ENCODE peak calls at places on chromosomes 4 and X, in four cellular contexts. D, W, V and N are unnamed samples.

GRCh38 chr4:168724960-168725359 is 228.1 kb downstream of the PALLD start:
- DNase-seq in D (peak), W (no peak), V (peak), N (no peak)

GRCh38 chr4:38565271-38566199 is 98.5 kb upstream of the KLF3 start:
- DNase-seq in W (no peak), V (no peak), D (no peak), N (no peak)

GRCh38 chrX:136542281-136542680 is 10.3 kb downstream of the VGLL1 start:
- DNase-seq in V (no peak), W (no peak), D (no peak), N (no peak)

GRCh38 chrX:41406211-41406610 is 40.9 kb upstream of the NYX start:
- DNase-seq in W (no peak), V (no peak), D (no peak), N (no peak)

GRCh38 chrX:15343075-15343476 is 7.8 kb upstream of the PIGA start:
- DNase-seq in W (no peak), V (no peak), D (no peak), N (no peak)

GRCh38 chrX:56550667-56551066 is 12.8 kb upstream of the UBQLN2 start:
- DNase-seq in D (no peak), W (no peak), V (no peak), N (no peak)

GRCh38 chrX:25025615-25026014 is 9.8 kb upstream of the ARX start:
- DNase-seq in D (no peak), V (no peak), W (no peak), N (no peak)

GRCh38 chrX:39855748-39856129 is 242.0 kb downstream of the BCOR start:
- DNase-seq in W (no peak), D (no peak), V (peak), N (peak)

GRCh38 chr4:181592221-181592745 is 650.9 kb upstream of the TENM3 start:
- DNase-seq in W (no peak), V (no peak), D (no peak), N (no peak)

GRCh38 chr4:110091426-110091825 is 107.0 kb downstream of the ELOVL6 start:
- DNase-seq in V (no peak), W (no peak), D (no peak), N (no peak)

GRCh38 chr4:1512738-1513660 is 106.8 kb upstream of the NKX1-1 start:
- DNase-seq in V (peak), W (peak), D (peak), N (peak)

GRCh38 chrX:69125094-69125493 is 40.2 kb downstream of the PJA1 start:
- DNase-seq in V (no peak), W (no peak), D (no peak), N (no peak)

GRCh38 chrX:41412261-41413167 is 34.6 kb upstream of the NYX start:
- DNase-seq in V (peak), D (no peak), W (no peak), N (no peak)

GRCh38 chr4:153758688-153759406 is 977 bp downstream of the RNF175 start:
- DNase-seq in W (no peak), D (no peak), V (peak), N (no peak)

GRCh38 chr4:111641813-111642579 is 503.3 kb upstream of the FAM241A start:
- DNase-seq in V (peak), W (no peak), D (peak), N (no peak)

GRCh38 chrX:38313190-38313589 is 14.1 kb downstream of the RPGR start:
- DNase-seq in W (no peak), D (no peak), V (no peak), N (no peak)

GRCh38 chrX:128781506-128781905 is 729.3 kb upstream of the ACTRT1 start:
- DNase-seq in D (peak), V (peak), W (no peak), N (no peak)

GRCh38 chr4:123505457-123506310 is 109.1 kb downstream of the SPRY1 start:
- DNase-seq in V (peak), D (peak), W (peak), N (no peak)

GRCh38 chr4:41957634-41958033 is 22.4 kb downstream of the TMEM33 start:
- DNase-seq in V (peak), W (no peak), D (peak), N (no peak)

GRCh38 chr4:137083571-137083970 is 448.7 kb downstream of the PCDH18 start:
- DNase-seq in D (no peak), V (no peak), W (no peak), N (no peak)

GRCh38 chrX:32408389-32408788 is 803.0 kb downstream of the DMD start:
- DNase-seq in D (no peak), W (no peak), V (peak), N (no peak)

GRCh38 chr4:165635261-165635838 is 237.7 kb upstream of the TLL1 start:
- DNase-seq in D (peak), V (no peak), W (no peak), N (no peak)

GRCh38 chr4:28744066-28744465 is 1883.4 kb downstream of the STIM2 start:
- DNase-seq in D (no peak), W (no peak), V (no peak), N (no peak)

GRCh38 chr4:8598391-8599090 is 6.0 kb downstream of the CPZ start:
- DNase-seq in D (no peak), V (no peak), W (no peak), N (no peak)
- H3K27ac ChIP-seq in D (no peak), V (no peak), W (no peak), N (no peak)

GRCh38 chr4:80252953-80253352 is 13.5 kb upstream of the FGF5 start:
- DNase-seq in D (no peak), W (no peak), V (no peak), N (no peak)
- H3K27ac ChIP-seq in D (no peak), W (no peak), V (no peak), N (no peak)

GRCh38 chr4:40441415-40441814 is 106.3 kb downstream of the CHRNA9 start:
- DNase-seq in D (no peak), W (no peak), V (no peak), N (no peak)

GRCh38 chr4:40439519-40439918 is 104.4 kb downstream of the CHRNA9 start:
- DNase-seq in D (no peak), V (no peak), W (no peak), N (no peak)

GRCh38 chr4:40434126-40434692 is 99.1 kb downstream of the CHRNA9 start:
- DNase-seq in W (no peak), D (no peak), V (peak), N (no peak)

GRCh38 chr4:40437741-40438383 is 102.7 kb downstream of the CHRNA9 start:
- DNase-seq in V (no peak), D (no peak), W (no peak), N (no peak)

DNA sequence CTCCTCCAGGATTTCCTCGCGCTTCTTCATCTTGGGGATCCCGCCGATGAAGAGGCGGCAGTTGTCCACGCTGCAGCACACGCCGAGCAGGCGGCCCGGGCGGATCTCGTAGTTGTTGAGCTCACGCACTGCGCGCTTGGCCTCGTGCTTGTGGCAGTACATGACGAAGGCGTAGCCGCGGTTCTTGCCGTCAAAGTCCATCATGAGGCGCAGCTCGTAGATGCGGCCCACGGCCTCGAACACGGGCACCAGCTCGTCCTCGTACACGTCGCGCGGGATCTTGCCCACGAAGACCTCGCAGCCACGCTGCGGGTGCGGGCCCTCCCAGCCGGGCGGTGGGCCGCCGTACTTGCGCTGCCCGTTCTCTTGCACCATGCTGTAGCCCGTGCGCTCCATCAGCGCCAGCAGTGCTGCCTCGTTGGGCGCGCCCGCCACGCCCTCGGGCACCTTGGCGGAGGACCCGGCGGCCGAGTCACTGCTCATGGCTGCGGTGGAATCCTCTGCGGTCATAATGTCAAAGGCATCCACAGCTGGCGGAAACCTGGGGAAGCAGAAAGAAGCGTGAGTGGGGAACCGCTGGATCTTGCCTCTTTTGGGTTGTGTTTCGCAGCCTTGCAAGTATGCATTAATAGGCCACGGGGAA is 103.4 kb downstream of the CHRNA9 start:
- DNase-seq in W (no peak), V (no peak), D (no peak), N (no peak)
- H3K27ac ChIP-seq in W (no peak), V (no peak), D (no peak), N (no peak)

DNA sequence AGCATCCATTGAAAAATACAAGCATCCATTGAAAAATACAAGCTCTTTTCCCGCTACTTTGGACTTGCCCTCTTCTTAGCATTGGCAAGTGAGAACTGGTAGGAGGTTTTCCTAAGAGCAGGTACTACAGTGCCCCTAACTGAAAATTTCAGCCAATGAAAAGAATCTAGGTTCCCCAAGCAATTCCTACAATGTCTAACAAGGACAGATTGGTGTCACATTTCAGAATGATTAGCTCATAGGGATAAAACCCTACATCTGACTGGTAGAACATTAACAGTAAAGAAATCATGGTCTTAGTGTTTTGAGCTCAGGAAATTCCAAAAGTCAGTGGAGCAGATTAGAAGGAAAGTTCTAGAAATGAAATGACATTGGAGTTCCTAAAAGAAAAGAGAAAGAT is 68.6 kb upstream of the QRFPR start:
- DNase-seq in V (no peak), D (no peak), W (no peak), N (no peak)
- H3K27ac ChIP-seq in V (no peak), D (no peak), W (no peak), N (no peak)

GRCh38 chr4:15778191-15778741 is at the start of gene CD38:
- DNase-seq in W (peak), D (peak), V (peak), N (no peak)

GRCh38 chr4:15779336-15779735 is 1.2 kb downstream of the CD38 start:
- DNase-seq in W (no peak), D (peak), V (peak), N (no peak)

GRCh38 chr4:15778742-15779231 is 659 bp downstream of the CD38 start:
- DNase-seq in V (peak), D (no peak), W (peak), N (peak)

GRCh38 chr4:15777697-15778096 is 431 bp upstream of the CD38 start:
- DNase-seq in D (no peak), V (no peak), W (no peak), N (no peak)

DNA sequence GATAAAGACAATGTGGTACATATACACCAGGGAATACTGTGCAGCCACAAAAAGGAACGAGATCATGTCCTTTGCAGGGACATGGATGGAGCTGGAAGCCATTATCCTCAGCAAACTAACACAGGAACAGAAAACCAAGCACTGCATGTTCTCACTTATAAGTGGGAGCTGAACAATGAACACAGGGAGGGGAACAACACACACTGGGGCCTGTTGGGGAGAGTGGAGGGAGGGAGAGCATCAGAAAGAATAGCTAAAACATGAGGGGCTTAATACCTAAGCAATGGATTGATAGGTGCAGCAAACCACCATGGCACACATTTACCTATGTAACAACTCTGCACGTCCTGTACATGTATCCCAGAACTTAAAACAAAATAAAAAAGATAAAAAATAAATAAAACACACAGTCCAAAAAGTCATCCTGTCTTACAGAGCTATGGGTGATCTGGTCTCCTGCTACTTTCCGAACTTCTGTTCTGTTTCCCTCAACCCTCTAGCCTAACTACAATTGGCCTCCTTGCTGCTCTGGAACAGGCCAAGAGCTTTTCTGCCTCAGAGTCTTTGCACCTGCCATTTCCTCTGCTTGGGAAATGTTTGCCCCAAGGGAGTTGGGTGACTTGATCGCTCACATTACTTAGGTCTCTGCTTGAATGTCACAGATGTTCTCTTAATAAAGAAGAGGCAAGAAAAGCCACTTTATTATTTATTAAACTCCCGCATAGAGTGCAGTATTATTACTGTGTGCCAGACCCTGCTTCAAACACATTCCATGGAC is 1.1 kb upstream of the CD38 start:
- DNase-seq in V (no peak), D (no peak), W (no peak), N (no peak)
- H3K27ac ChIP-seq in V (no peak), D (no peak), W (peak), N (no peak)